ENCODE peak calls at places on chromosomes 3 and 15, in eight cellular contexts. M is cardiac septum; T is T-cell; O is NCI-H748 treated with DMSO at 0.1 percent for 48 hours; A is T-helper 9 cell; P is stimulated activated naive CD4-positive, alpha-beta T cell treated with Interleukin-2 at 50 U/mL for 16 hours; W is NCI-H2029; E is NCI-H460. U is an unnamed sample.

GRCh38 chr15:55846108-55846707 is 103.3 kb upstream of the PRTG start:
- DNase-seq in M (no peak), T (peak), O (peak), A (peak), P (no peak), W (peak), E (peak), U (peak)

GRCh38 chr3:180744226-180744625 is 64.9 kb upstream of the CCDC39 start:
- DNase-seq in M (no peak), T (no peak), O (peak), A (no peak), P (no peak), W (peak), E (no peak), U (no peak)

GRCh38 chr3:2090512-2090911 is 8.2 kb upstream of the CNTN4 start:
- DNase-seq in M (no peak), T (no peak), O (no peak), A (no peak), P (no peak), W (no peak), E (no peak), U (no peak)

GRCh38 chr15:88246666-88247446 is 9.7 kb downstream of the NTRK3 start:
- DNase-seq in M (peak), T (peak), O (peak), A (peak), P (peak), W (peak), E (peak), U (peak)

GRCh38 chr3:124993462-124993861 is 58.9 kb upstream of the MUC13 start:
- DNase-seq in M (peak), T (no peak), O (no peak), A (no peak), P (no peak), W (peak), E (no peak), U (no peak)

GRCh38 chr3:9105421-9105820 is 142.1 kb upstream of the RAD18 start:
- DNase-seq in M (no peak), T (no peak), O (no peak), A (no peak), P (no peak), W (no peak), E (no peak), U (no peak)

GRCh38 chr3:72446406-72447058 is 401.7 kb downstream of the SHQ1 start:
- DNase-seq in M (peak), T (peak), O (no peak), A (peak), P (no peak), W (no peak), E (peak), U (no peak)

GRCh38 chr15:33405096-33405495 is 94.3 kb downstream of the RYR3 start:
- DNase-seq in M (no peak), T (no peak), O (no peak), A (no peak), P (no peak), W (no peak), E (no peak), U (no peak)

GRCh38 chr3:135995766-135996165 is 30.2 kb downstream of the PPP2R3A start:
- DNase-seq in M (no peak), T (no peak), O (no peak), A (no peak), P (no peak), W (no peak), E (no peak), U (no peak)

GRCh38 chr15:75573001-75573400 is 6.1 kb downstream of the PTPN9 start:
- DNase-seq in M (no peak), T (no peak), O (no peak), A (no peak), P (no peak), W (no peak), E (no peak), U (peak)

GRCh38 chr3:18216996-18217395 is 208.1 kb downstream of the SATB1 start:
- DNase-seq in M (no peak), T (no peak), O (no peak), A (no peak), P (no peak), W (no peak), E (no peak), U (no peak)

GRCh38 chr3:44048196-44048924 is 193.3 kb upstream of the TOPAZ1 start:
- DNase-seq in M (no peak), T (no peak), O (no peak), A (no peak), P (no peak), W (no peak), E (no peak), U (no peak)

GRCh38 chr3:15241341-15241740 is 35.3 kb downstream of the CAPN7 start:
- DNase-seq in M (no peak), T (no peak), O (no peak), A (peak), P (peak), W (no peak), E (peak), U (no peak)

U was measured in non-pigmented ciliary epithelial cell.